ENCODE peak calls at places on chromosomes 12 and 14, in seven cellular contexts. H is K562, X is GM12878, O is H1, Q is HCT116, V is HepG2, F is SK-N-SH. R is an unnamed sample.

GRCh38 chr14:101616202-101616601 is 54.9 kb downstream of the DIO3 start:
- DNase-seq in Q (no peak), V (no peak), F (no peak), X (no peak), H (no peak), O (no peak), R (no peak)

GRCh38 chr14:24389266-24389855 is 9.4 kb upstream of the NYNRIN start:
- DNase-seq in X (no peak), Q (no peak), H (peak; percentile 42), O (no peak), V (no peak), F (no peak), R (no peak)

GRCh38 chr12:25940886-25941285 is 17.6 kb upstream of the RASSF8 start:
- DNase-seq in V (no peak), O (no peak), H (no peak), X (no peak), Q (no peak), F (no peak), R (no peak)

GRCh38 chr12:128823216-128823915 is 392 bp downstream of the SLC15A4 start:
- DNase-seq in F (no peak), X (no peak), V (peak; percentile 12), O (no peak), Q (no peak), H (peak; percentile 45), R (peak; percentile 64)

GRCh38 chr12:93957870-93958269 is 190.5 kb upstream of the PLXNC1 start:
- DNase-seq in F (no peak), O (no peak), H (no peak), V (no peak), Q (no peak), X (no peak), R (no peak)

GRCh38 chr12:12483438-12483837 is 79.2 kb downstream of the DUSP16 start:
- DNase-seq in V (no peak), O (no peak), H (no peak), X (no peak), Q (no peak), F (no peak), R (no peak)

GRCh38 chr14:60665178-60665555 is 15.9 kb upstream of the SIX1 start:
- DNase-seq in V (peak; percentile 74), O (no peak), H (no peak), X (no peak), F (no peak), Q (no peak), R (no peak)

GRCh38 chr12:120532701-120533238 is 1.4 kb upstream of the RNF10 start:
- DNase-seq in F (no peak), O (no peak), V (no peak), H (no peak), Q (no peak), X (no peak), R (no peak)

GRCh38 chr12:120468846-120469449 is 600 bp downstream of the SRSF9 start:
- DNase-seq in X (no peak), O (no peak), V (no peak), Q (no peak), F (peak; percentile 94), H (peak; percentile 81), R (peak; percentile 33)

GRCh38 chr12:106492893-106493292 is 89.9 kb upstream of the RFX4 start:
- DNase-seq in Q (no peak), F (no peak), O (no peak), H (no peak), X (no peak), V (no peak), R (no peak)

GRCh38 chr12:14689996-14690395 is 6.4 kb downstream of the GUCY2C start:
- DNase-seq in V (no peak), F (no peak), Q (no peak), O (no peak), X (no peak), H (no peak), R (no peak)

GRCh38 chr14:21405097-21405496 is 21.3 kb upstream of the SUPT16H start:
- DNase-seq in V (no peak), F (no peak), O (no peak), H (no peak), X (no peak), Q (no peak), R (no peak)

GRCh38 chr14:93480867-93481266 is 50.1 kb downstream of the UNC79 start:
- DNase-seq in Q (no peak), O (no peak), V (no peak), F (no peak), X (no peak), H (no peak), R (no peak)

GRCh38 chr14:34843011-34843554 is 32.1 kb downstream of the BAZ1A start:
- DNase-seq in O (no peak), V (peak; percentile 23), F (peak; percentile 11), Q (no peak), H (peak; percentile 26), X (peak; percentile 27), R (no peak)

GRCh38 chr14:101960225-101960624 is 4.1 kb upstream of the DYNC1H1 start:
- DNase-seq in V (peak; percentile 40), H (peak; percentile 42), F (no peak), O (no peak), Q (no peak), X (no peak), R (peak; percentile 37)

GRCh38 chr12:67705394-67706370 is 57.1 kb downstream of the DYRK2 start:
- DNase-seq in X (no peak), F (peak; percentile 17), V (no peak), H (no peak), Q (no peak), O (no peak), R (no peak)

GRCh38 chr12:25236190-25236589 is 14.5 kb downstream of the KRAS start:
- DNase-seq in V (no peak), H (no peak), Q (no peak), O (no peak), F (no peak), X (no peak), R (no peak)

GRCh38 chr14:96245710-96246534 is 10.1 kb upstream of the BDKRB1 start:
- DNase-seq in Q (no peak), F (no peak), O (no peak), X (no peak), H (no peak), V (no peak), R (no peak)

DNA sequence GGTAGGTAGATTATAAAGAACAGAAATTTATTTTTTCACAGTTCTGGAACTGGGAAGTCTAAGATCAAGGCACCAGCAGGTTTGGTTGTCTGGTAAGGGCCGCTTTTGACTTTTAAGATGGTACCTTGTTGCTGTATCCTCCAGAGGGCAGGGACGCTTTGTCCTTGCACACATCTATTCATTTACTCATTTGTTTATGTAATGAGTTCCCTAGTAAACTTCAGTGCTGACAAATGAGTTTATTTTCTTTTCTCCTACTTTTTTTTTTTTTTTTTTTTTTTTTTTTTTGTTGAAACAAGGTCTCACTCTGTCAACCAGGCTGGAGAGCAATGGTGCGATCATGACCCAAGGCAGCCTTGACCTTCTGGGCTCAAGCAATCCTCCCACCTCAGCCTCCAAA is 195.7 kb downstream of the FBXL14 start:
- DNase-seq in Q (no peak), H (no peak), X (no peak), F (no peak), O (no peak), V (no peak), R (peak; percentile 6)
- TF ChIP-seq JUND in Q (no peak), H (no peak), X (no peak), F (no peak), O (no peak), V (no peak), R (no peak)

DNA sequence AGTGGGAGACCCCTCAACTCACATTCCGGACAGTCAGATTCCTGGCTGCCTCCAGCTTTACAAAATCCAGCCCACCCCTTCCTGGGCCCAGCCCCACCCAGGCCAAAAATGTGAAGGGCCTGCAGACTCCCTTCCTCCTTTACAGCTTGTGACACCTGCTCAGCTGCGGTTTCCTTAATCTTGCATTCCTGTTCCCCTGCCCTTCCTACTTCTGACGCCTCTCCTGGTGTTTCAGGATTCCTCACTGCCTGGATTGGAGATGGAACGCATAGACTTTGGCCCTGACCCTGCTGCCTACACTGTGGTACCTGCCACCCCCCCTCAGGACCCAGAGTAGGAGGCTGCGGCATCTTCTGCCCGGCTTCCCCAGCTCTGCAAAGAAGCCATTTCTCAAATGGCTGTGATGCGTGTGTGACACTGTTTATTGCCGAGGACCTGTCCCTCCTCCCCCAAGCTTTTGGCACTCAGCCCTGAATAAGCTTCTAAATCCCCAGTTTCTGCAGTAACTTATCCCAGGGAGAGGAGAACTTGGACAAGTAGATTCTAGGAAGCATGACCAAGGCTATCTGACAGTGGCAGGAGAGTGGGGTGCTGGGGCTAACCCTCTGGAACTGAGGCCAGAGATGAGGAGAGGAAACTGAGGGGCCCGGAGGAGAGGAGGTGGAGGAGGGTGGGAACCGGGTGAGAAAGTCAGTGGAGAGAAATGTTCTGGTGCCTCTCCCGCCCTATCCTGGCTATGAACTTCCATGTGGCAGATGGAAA is 24.9 kb upstream of the BCDIN3D start:
- DNase-seq in X (no peak), H (no peak), Q (no peak), V (no peak), F (no peak), O (no peak), R (peak; percentile 52)
- TF ChIP-seq JUND in X (no peak), H (no peak), Q (no peak), V (no peak), F (no peak), O (no peak), R (no peak)

GRCh38 chr14:38254565-38255407 is 1.1 kb downstream of the CLEC14A start:
- DNase-seq in X (no peak), F (no peak), Q (no peak), O (peak; percentile 19), H (no peak), V (no peak), R (no peak)
- TF ChIP-seq JUND in X (no peak), F (no peak), Q (no peak), O (no peak), H (no peak), V (no peak), R (no peak)

DNA sequence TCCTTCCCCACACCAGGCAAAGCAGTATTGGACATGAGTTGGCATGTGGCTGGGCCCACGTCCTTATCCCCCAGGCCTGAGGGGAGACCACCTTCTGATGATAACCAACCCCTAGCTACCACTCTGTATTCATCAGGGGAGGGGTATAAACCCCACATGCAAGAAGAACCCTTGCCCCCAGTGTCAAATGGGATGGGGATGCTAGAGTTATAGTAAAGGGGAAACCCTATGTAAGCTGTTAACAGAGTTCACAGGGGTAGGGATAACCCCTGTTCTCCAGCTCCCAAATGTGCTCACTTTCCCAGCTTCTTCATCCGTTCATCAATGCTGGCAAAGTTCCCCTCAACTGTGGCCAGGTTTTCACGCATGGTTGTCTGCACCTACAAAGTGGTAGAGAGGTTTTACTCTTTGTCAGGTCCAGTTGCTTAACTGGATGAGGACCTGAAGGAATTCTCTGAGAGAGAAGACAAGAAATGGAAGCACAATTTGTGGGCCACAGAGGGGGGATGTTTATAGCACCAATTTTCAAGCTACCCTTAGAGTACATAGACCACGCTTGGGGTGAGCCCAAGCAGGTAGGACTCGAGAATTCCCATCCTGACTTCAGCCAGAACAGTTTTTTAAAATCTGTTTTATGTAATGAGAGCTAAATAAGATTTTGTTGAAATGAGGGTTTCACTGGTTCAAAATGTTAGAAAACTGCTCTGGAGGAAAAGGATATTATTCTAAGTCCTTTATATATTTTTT is 7.9 kb downstream of the MBD6 start:
- DNase-seq in F (no peak), V (no peak), H (no peak), X (no peak), O (no peak), Q (no peak), R (no peak)
- TF ChIP-seq JUND in F (no peak), V (no peak), H (no peak), X (no peak), O (no peak), Q (no peak), R (no peak)

DNA sequence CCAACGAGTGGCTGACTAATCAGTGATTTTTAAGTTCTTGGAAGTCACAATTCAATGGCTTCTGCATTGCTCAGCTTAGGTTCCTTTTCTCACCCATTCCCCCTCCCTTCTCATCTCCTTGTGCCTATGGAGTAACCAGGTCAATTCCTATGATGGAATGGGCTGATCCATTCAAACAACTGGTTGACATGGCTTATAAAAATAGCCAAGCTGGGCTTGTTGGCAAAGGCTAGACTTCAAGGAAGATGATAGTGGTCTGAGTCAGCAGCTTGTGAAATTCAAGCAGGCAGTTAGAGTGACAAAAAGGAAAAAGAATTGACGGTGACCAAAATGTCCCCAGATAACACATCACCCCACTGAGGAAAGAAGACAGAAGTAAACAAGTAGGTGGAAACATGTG is 119.9 kb upstream of the PCED1B start:
- DNase-seq in Q (peak; percentile 65), X (no peak), V (no peak), H (no peak), O (no peak), F (no peak), R (no peak)
- TF ChIP-seq JUND in Q (peak; percentile 72), X (no peak), V (no peak), H (no peak), O (no peak), F (peak; percentile 87), R (no peak)

R was measured in T47D.